ENCODE peak calls at places on chromosomes 13 and 19, in four cellular contexts. S is AML-193, J is testis, T is heart left ventricle. Q is an unnamed sample.

GRCh38 chr13:30049692-30050091 is 199.3 kb upstream of the UBL3 start:
- DNase-seq in T (no peak), S (no peak), J (no peak), Q (no peak)

GRCh38 chr19:12783849-12784393 is 7.4 kb upstream of the JUNB start:
- DNase-seq in S (no peak), J (peak), T (peak), Q (no peak)

GRCh38 chr13:19664481-19665230 is 31.2 kb downstream of the MPHOSPH8 start:
- DNase-seq in J (no peak), T (no peak), S (no peak), Q (no peak)

GRCh38 chr19:40523322-40524047 is 53.2 kb upstream of the SHKBP1 start:
- DNase-seq in J (peak), S (peak), T (no peak), Q (peak)

GRCh38 chr13:38687246-38688229 is 661 bp downstream of the FREM2 start:
- DNase-seq in S (no peak), T (no peak), J (no peak), Q (no peak)

GRCh38 chr19:54532528-54532927 is 29.9 kb downstream of the LAIR2 start:
- DNase-seq in J (no peak), S (no peak), T (no peak), Q (no peak)

GRCh38 chr13:19587635-19588300 is 26.4 kb upstream of the TPTE2 start:
- DNase-seq in S (peak), T (no peak), J (peak), Q (peak)

GRCh38 chr19:39566064-39566463 is 26.1 kb upstream of the EID2 start:
- DNase-seq in T (no peak), S (no peak), J (no peak), Q (no peak)

GRCh38 chr13:80400834-80401450 is 60.0 kb upstream of the SPRY2 start:
- DNase-seq in T (no peak), S (no peak), J (no peak), Q (no peak)

GRCh38 chr13:107373551-107373950 is 805.6 kb upstream of the ARGLU1 start:
- DNase-seq in T (no peak), J (no peak), S (peak), Q (peak)

GRCh38 chr19:1553415-1553814 is 14.7 kb downstream of the MEX3D start:
- DNase-seq in J (no peak), T (no peak), S (no peak), Q (no peak)

GRCh38 chr13:98476106-98476505 is 100.8 kb downstream of the STK24 start:
- DNase-seq in S (peak), J (no peak), T (no peak), Q (no peak)

GRCh38 chr19:8334458-8335342 is 8.4 kb downstream of the KANK3 start:
- DNase-seq in J (peak), S (no peak), T (no peak), Q (peak)

GRCh38 chr19:13098291-13099072 is 4.2 kb downstream of the LYL1 start:
- DNase-seq in S (peak), T (peak), J (no peak), Q (no peak)

GRCh38 chr13:23547000-23547590 is 23.1 kb upstream of the TNFRSF19 start:
- DNase-seq in S (no peak), J (peak), T (peak), Q (no peak)

GRCh38 chr13:33722216-33722900 is 95.6 kb upstream of the RFC3 start:
- DNase-seq in T (no peak), J (no peak), S (no peak), Q (no peak)

GRCh38 chr13:40102854-40103253 is 447.4 kb downstream of the COG6 start:
- DNase-seq in T (no peak), J (no peak), S (no peak), Q (no peak)

GRCh38 chr19:17210296-17210695 is 4.9 kb upstream of the USE1 start:
- DNase-seq in J (no peak), S (no peak), T (no peak), Q (no peak)

GRCh38 chr13:94595006-94595942 is 678 bp downstream of the TGDS start:
- DNase-seq in S (peak), T (no peak), J (peak), Q (no peak)

GRCh38 chr13:43057653-43058317 is 34.4 kb downstream of the DNAJC15 start:
- DNase-seq in J (no peak), S (no peak), T (no peak), Q (no peak)

Q was measured in HuH-7.